ENCODE peak calls at places on chromosomes 16 and 17, in six cellular contexts. Y is neural crest cell; U is CD8-positive, alpha-beta memory T cell; F is NCI-H1092; T is Kasumi-1; E is GM12878. V is an unnamed sample.

GRCh38 chr17:45977506-45977824 is 21.6 kb upstream of the STH start:
- DNase-seq in Y (no peak), F (no peak), T (no peak), U (no peak), E (no peak), V (no peak)

GRCh38 chr16:84650062-84650991 is 2.0 kb downstream of the KLHL36 start:
- DNase-seq in T (no peak), F (no peak), Y (no peak), U (no peak), E (no peak), V (peak; percentile 38)

GRCh38 chr16:58346831-58347371 is 45.4 kb upstream of the GINS3 start:
- DNase-seq in F (no peak), T (no peak), Y (no peak), U (no peak), E (no peak), V (no peak)

GRCh38 chr17:3598078-3598477 is 11.1 kb downstream of the TRPV1 start:
- DNase-seq in E (no peak), U (no peak), F (no peak), T (no peak), Y (no peak), V (no peak)

GRCh38 chr17:72560303-72561247 is 439.8 kb downstream of the SOX9 start:
- DNase-seq in F (peak; percentile 42), Y (peak; percentile 61), E (no peak), U (no peak), T (peak; percentile 70), V (peak; percentile 53)

GRCh38 chr17:73697872-73698271 is 53.6 kb upstream of the SDK2 start:
- DNase-seq in T (no peak), E (no peak), F (peak; percentile 59), U (no peak), Y (no peak), V (no peak)

GRCh38 chr17:82925336-82925735 is 85.5 kb upstream of the ZNF750 start:
- DNase-seq in E (no peak), U (no peak), T (no peak), Y (no peak), F (no peak), V (no peak)

GRCh38 chr17:56602292-56603130 is 9.0 kb downstream of the NOG start:
- DNase-seq in U (no peak), T (peak; percentile 70), Y (no peak), F (no peak), E (no peak), V (no peak)

GRCh38 chr17:36149296-36149820 is 27.1 kb downstream of the TBC1D3B start:
- DNase-seq in F (no peak), T (peak; percentile 52), U (no peak), Y (no peak), E (no peak), V (peak; percentile 72)

GRCh38 chr16:85530370-85530739 is 82.8 kb upstream of the GSE1 start:
- DNase-seq in Y (no peak), E (no peak), F (no peak), U (no peak), T (no peak), V (no peak)

GRCh38 chr16:65285128-65286120 is 163.6 kb upstream of the CDH11 start:
- DNase-seq in Y (no peak), T (no peak), U (no peak), F (no peak), E (no peak), V (no peak)

GRCh38 chr17:69999253-69999652 is 75.8 kb upstream of the KCNJ16 start:
- DNase-seq in F (no peak), E (no peak), T (no peak), U (no peak), Y (no peak), V (no peak)

GRCh38 chr17:76581515-76581914 is 4.1 kb downstream of the ST6GALNAC2 start:
- DNase-seq in T (no peak), E (no peak), F (no peak), Y (no peak), U (no peak), V (no peak)

GRCh38 chr16:71846443-71846842 is 667 bp downstream of the ATXN1L start:
- DNase-seq in F (no peak), U (no peak), T (peak; percentile 16), Y (no peak), E (no peak), V (peak; percentile 20)

GRCh38 chr16:14640538-14640937 is 7.8 kb downstream of the BFAR start:
- DNase-seq in Y (no peak), F (no peak), T (no peak), E (no peak), U (no peak), V (no peak)

GRCh38 chr16:85541619-85542547 is 71.2 kb upstream of the GSE1 start:
- DNase-seq in U (no peak), Y (no peak), T (no peak), E (no peak), F (no peak), V (no peak)